ENCODE peak calls at places on chromosome 16, in nine cellular contexts. A is B cell, V is epithelial cell of esophagus, J is foreskin keratinocyte, N is tibial artery, T is GM13976, R is astrocyte of the cerebellum, H is mesothelial cell of epicardium, P is body of pancreas. X is an unnamed sample.

GRCh38 chr16:8581923-8582580 is 8.3 kb downstream of the TMEM114 start:
- DNase-seq in A (no peak), V (no peak), J (no peak), N (no peak), T (peak), R (peak), H (no peak), P (peak), X (no peak)

GRCh38 chr16:86457621-86458456 is 52.5 kb upstream of the FOXF1 start:
- DNase-seq in A (no peak), V (no peak), J (no peak), N (no peak), T (no peak), R (no peak), H (no peak), P (peak), X (no peak)

GRCh38 chr16:634051-634670 is 1.9 kb downstream of the METTL26 start:
- DNase-seq in A (no peak), V (no peak), J (no peak), N (no peak), T (no peak), R (no peak), H (no peak), P (no peak), X (no peak)

GRCh38 chr16:66222756-66223155 is 143.7 kb upstream of the CDH5 start:
- DNase-seq in A (no peak), V (peak), J (peak), N (no peak), T (no peak), R (no peak), H (no peak), P (no peak), X (no peak)

GRCh38 chr16:88650749-88651275 is at the start of gene CYBA:
- DNase-seq in A (peak), V (peak), J (no peak), N (peak), T (peak), R (no peak), H (peak), P (peak), X (peak)

GRCh38 chr16:86099326-86099725 is 200.4 kb downstream of the IRF8 start:
- DNase-seq in A (no peak), V (no peak), J (no peak), N (peak), T (no peak), R (no peak), H (no peak), P (no peak), X (no peak)

GRCh38 chr16:78310990-78311561 is 211.6 kb downstream of the WWOX start:
- DNase-seq in A (no peak), V (no peak), J (no peak), N (no peak), T (no peak), R (peak), H (no peak), P (no peak), X (no peak)

GRCh38 chr16:73036074-73036826 is 11.7 kb downstream of the ZFHX3 start:
- DNase-seq in A (no peak), V (no peak), J (no peak), N (no peak), T (peak), R (no peak), H (peak), P (no peak), X (peak)

GRCh38 chr16:88719933-88720296 is 13.6 kb downstream of the CTU2 start:
- DNase-seq in A (no peak), V (no peak), J (no peak), N (no peak), T (no peak), R (no peak), H (no peak), P (no peak), X (no peak)

GRCh38 chr16:1285669-1286491 is 23.6 kb upstream of the UBE2I start:
- DNase-seq in A (no peak), V (no peak), J (no peak), N (no peak), T (no peak), R (no peak), H (no peak), P (no peak), X (no peak)

DNA sequence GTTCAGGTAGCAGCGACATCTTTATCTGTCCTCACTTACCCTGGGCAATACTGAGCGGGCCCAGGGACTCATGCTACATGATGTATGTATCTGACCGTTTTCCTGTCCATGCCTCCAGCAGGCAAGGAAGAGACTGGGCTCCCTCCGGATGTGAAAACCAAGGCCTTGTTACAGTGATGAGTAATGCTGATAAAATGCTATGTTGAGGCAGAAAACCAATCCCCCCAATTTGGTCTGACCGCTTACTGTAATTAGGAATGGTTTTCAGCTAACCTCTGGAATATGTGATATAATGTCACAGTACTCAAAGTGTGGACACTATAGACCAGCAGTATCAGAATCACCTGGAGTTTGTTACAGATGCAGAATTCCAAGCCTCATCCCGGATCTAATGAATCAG is 589.9 kb downstream of the HS3ST4 start:
- DNase-seq in A (no peak), V (no peak), J (no peak), N (no peak), T (no peak), R (no peak), H (no peak), P (no peak), X (no peak)
- TF ChIP-seq CTCF in A (no peak), V (no peak), J (no peak), N (no peak), T (no peak), R (no peak), H (no peak), P (no peak), X (no peak)

DNA sequence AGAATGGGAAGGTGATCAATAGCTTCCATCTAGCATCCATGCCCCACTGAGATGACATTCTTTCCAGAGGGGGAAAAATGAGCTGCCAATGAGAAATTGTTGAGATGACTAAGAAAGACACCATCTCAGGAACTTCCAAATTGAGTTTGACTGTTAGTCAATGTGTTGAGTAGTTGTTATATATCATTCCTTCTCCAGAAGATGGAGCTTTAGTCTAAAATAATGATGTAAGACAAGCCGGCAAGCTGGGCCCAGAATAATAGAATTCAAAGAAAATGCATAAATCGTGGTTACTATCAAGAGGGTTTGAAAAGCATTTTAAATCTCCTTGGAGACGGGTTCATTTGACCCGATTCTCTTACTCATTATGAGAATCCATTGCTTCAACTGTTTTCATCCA is 71.0 kb upstream of the ATF7IP2 start:
- DNase-seq in A (no peak), V (peak), J (peak), N (no peak), T (no peak), R (peak), H (no peak), P (no peak), X (peak)
- TF ChIP-seq CTCF in A (peak), V (peak), J (peak), N (no peak), T (peak), R (peak), H (no peak), P (no peak), X (peak)

DNA sequence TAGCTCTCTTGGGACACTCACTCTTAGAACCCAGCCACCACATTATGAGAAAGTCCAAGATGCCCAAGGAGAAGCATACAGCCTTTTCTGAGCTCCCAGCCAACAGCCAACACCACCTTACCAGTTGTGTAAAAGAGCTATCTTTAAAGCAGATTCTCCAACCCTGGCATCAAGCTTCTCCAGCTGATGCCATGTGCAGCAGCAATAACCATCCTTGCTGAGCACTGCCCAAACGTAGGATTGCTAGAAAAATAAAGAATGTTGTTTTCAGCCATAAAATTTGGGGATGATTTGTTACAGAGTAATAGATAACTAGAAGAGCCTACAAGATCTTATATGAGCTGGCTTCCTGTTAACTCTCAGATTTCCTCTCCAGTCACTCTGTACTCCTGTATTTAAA is 443.7 kb upstream of the DYNLRB2 start:
- DNase-seq in A (no peak), V (no peak), J (no peak), N (no peak), T (no peak), R (no peak), H (no peak), P (no peak), X (no peak)
- TF ChIP-seq CTCF in A (no peak), V (no peak), J (no peak), N (no peak), T (no peak), R (no peak), H (no peak), P (no peak), X (no peak)

GRCh38 chr16:5361322-5361721 is 263.7 kb upstream of the EEF2KMT start:
- DNase-seq in A (no peak), V (no peak), J (no peak), N (no peak), T (no peak), R (no peak), H (no peak), P (no peak), X (no peak)

GRCh38 chr16:5367960-5368359 is 270.4 kb upstream of the EEF2KMT start:
- DNase-seq in A (no peak), V (no peak), J (no peak), N (no peak), T (no peak), R (no peak), H (no peak), P (no peak), X (no peak)

GRCh38 chr16:5366126-5366525 is 268.5 kb upstream of the EEF2KMT start:
- DNase-seq in A (no peak), V (no peak), J (no peak), N (no peak), T (no peak), R (no peak), H (no peak), P (no peak), X (no peak)
- TF ChIP-seq CTCF in A (no peak), V (no peak), J (no peak), N (no peak), T (no peak), R (no peak), H (no peak), P (no peak), X (no peak)

DNA sequence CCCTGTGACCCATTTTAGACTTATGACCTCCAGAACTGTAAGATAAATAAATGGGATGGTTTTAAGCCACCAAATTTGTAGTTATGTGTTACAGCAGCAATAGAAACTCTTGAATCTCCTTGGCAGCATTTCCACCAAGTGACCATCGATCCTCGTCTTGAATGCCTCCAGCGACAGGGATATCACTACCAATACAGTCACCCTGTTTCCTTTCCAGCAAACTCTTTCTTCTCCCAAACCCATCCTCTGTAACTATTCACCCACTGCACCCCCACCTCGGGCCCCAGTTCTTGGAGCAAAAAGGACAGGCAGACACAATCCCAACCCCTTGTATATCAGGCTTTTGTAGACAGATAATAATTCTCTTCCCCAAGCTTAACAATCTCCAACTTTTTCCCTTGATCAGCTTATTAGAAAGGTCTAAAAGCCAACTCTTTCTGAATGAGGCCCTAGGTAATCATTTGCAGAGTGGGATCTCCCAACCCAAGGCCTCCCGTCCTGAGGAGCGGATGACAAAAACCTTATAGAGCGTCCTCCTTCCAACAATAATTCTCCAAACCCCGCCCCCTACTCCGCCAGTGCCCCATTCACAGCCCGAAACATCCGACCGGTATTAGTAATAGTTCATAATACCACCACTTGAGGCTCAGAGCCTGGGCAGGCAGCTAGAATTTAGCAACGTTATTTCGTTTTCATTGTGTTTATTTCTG is 14.7 kb upstream of the PLLP start:
- DNase-seq in A (no peak), V (peak), J (no peak), N (peak), T (no peak), R (no peak), H (peak), P (no peak), X (peak)
- TF ChIP-seq CTCF in A (peak), V (no peak), J (peak), N (no peak), T (no peak), R (no peak), H (no peak), P (no peak), X (no peak)

DNA sequence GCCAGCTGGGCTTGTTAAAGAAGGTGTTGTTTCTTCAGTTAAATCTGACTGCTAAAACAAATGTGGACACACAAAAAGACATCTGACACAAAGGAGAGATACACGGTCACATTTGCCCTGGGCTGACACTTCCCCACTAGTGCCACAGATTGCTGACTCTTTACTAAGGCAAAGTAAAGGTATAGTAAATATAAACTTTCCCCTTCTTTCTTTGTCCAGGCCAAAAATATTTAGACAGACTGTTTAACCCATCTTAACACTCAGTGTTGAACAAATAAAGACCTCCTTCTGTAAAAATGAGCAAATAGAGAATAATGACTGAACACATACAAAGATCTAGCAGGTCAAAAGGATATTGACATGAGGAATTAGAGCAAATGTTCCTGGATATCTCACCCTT is 58.4 kb downstream of the SCNN1G start:
- DNase-seq in A (no peak), V (no peak), J (no peak), N (no peak), T (no peak), R (no peak), H (no peak), P (no peak), X (no peak)
- TF ChIP-seq CTCF in A (no peak), V (no peak), J (no peak), N (no peak), T (no peak), R (no peak), H (no peak), P (no peak), X (no peak)

GRCh38 chr16:80899804-80900592 is 95.6 kb upstream of the CDYL2 start:
- DNase-seq in A (no peak), V (peak), J (no peak), N (peak), T (no peak), R (peak), H (no peak), P (peak), X (no peak)
- TF ChIP-seq CTCF in A (no peak), V (no peak), J (no peak), N (no peak), T (no peak), R (no peak), H (no peak), P (no peak), X (no peak)

DNA sequence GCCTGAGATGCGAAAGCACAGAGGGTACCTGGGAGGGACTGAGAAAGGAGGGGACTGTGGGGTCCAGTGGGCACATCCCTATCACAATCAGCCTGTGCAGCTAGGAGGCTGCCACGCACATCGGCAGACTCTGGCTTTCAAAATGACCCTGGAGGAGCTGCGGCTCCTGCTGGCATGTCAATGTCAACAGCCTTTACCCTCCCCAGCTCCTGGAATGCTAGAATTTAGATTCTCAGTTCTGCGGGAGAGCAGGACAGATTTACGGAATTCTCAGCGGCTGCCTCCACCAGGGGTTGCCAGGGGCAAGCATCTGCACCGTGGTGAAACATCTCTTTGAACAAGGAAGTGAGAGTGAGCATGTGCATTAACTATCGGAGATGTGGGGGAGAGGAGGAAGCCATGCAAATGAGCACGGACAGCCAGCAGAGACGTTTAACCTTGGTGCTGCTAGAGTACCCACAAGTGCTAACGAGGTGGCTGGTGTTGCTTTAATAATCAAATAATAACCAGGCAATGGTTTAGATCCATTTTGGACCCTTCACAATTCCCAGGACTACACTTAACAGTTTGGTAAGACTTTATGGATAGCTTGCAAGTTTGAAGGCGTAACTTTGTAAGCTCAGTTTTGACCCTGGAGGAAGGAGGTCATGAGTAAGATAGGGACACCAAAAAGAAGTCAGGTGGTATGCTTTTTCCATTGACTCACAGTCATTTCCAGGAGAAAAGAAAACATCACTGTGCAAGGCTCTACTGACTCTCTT is 54.1 kb downstream of the XYLT1 start:
- DNase-seq in A (peak), V (no peak), J (no peak), N (no peak), T (peak), R (no peak), H (no peak), P (peak), X (peak)
- TF ChIP-seq CTCF in A (peak), V (no peak), J (peak), N (peak), T (peak), R (peak), H (no peak), P (no peak), X (peak)

DNA sequence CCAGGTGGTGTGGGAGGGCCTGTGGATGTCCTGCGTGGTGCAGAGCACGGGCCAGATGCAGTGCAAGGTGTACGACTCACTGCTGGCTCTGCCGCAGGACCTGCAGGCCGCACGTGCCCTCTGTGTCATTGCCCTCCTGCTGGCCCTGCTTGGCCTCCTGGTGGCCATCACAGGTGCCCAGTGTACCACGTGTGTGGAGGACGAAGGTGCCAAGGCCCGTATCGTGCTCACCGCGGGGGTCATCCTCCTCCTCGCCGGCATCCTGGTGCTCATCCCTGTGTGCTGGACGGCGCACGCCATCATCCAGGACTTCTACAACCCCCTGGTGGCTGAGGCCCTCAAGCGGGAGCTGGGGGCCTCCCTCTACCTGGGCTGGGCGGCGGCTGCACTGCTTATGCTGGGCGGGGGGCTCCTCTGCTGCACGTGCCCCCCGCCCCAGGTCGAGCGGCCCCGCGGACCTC is 798 bp downstream of the CLDN9 start:
- DNase-seq in A (no peak), V (no peak), J (no peak), N (no peak), T (no peak), R (no peak), H (no peak), P (no peak), X (no peak)
- TF ChIP-seq CTCF in A (no peak), V (no peak), J (no peak), N (no peak), T (no peak), R (no peak), H (no peak), P (no peak), X (no peak)

GRCh38 chr16:28924762-28925385 is at the start of gene RABEP2:
- DNase-seq in A (peak), V (peak), J (peak), N (peak), T (peak), R (peak), H (peak), P (peak), X (peak)
- TF ChIP-seq CTCF in A (no peak), V (no peak), J (no peak), N (no peak), T (no peak), R (no peak), H (no peak), P (peak), X (no peak)

X was measured in GM13977.